ENCODE peak calls at places on chromosomes 2 and 18, in six cellular contexts. One of them, this sample, is unnamed.

GRCh38 chr2:189569295-189569925 is 11.2 kb downstream of the SLC40A1 start:
- DNase-seq in trophoblast cell: no peak
- DNase-seq in H1: no peak
- DNase-seq in neuronal stem cell: no peak
- DNase-seq in H9: no peak
- DNase-seq in mesenchymal stem cell: peak
- DNase-seq in this sample: peak

GRCh38 chr18:48918660-48919415 is 31.9 kb downstream of the SMAD7 start:
- DNase-seq in H1: no peak
- DNase-seq in neuronal stem cell: no peak
- DNase-seq in H9: peak
- DNase-seq in mesenchymal stem cell: no peak
- DNase-seq in trophoblast cell: no peak
- DNase-seq in this sample: no peak

GRCh38 chr2:136019825-136020224 is 34.4 kb upstream of the DARS1 start:
- DNase-seq in neuronal stem cell: no peak
- DNase-seq in mesenchymal stem cell: no peak
- DNase-seq in trophoblast cell: no peak
- DNase-seq in H9: no peak
- DNase-seq in H1: no peak
- DNase-seq in this sample: no peak

GRCh38 chr18:35876243-35876642 is 96.2 kb upstream of the RMP24 start:
- DNase-seq in H1: no peak
- DNase-seq in trophoblast cell: no peak
- DNase-seq in mesenchymal stem cell: no peak
- DNase-seq in H9: no peak
- DNase-seq in neuronal stem cell: no peak
- DNase-seq in this sample: no peak

GRCh38 chr2:105553538-105554196 is 154.8 kb upstream of the FHL2 start:
- DNase-seq in H9: no peak
- DNase-seq in trophoblast cell: no peak
- DNase-seq in neuronal stem cell: no peak
- DNase-seq in mesenchymal stem cell: no peak
- DNase-seq in H1: no peak
- DNase-seq in this sample: peak

GRCh38 chr2:229715895-229716507 is 1.6 kb upstream of the DNER start:
- DNase-seq in neuronal stem cell: peak
- DNase-seq in H9: peak
- DNase-seq in H1: peak
- DNase-seq in mesenchymal stem cell: no peak
- DNase-seq in trophoblast cell: peak
- DNase-seq in this sample: no peak

GRCh38 chr2:36464006-36464721 is 108.6 kb downstream of the CRIM1 start:
- DNase-seq in trophoblast cell: no peak
- DNase-seq in neuronal stem cell: no peak
- DNase-seq in H9: no peak
- DNase-seq in mesenchymal stem cell: no peak
- DNase-seq in H1: no peak
- DNase-seq in this sample: peak

GRCh38 chr2:237315170-237315880 is 98.6 kb downstream of the COL6A3 start:
- DNase-seq in neuronal stem cell: peak
- DNase-seq in trophoblast cell: peak
- DNase-seq in mesenchymal stem cell: peak
- DNase-seq in H9: no peak
- DNase-seq in H1: no peak
- DNase-seq in this sample: peak

GRCh38 chr2:219025637-219026585 is 15.4 kb downstream of the CFAP65 start:
- DNase-seq in trophoblast cell: no peak
- DNase-seq in mesenchymal stem cell: no peak
- DNase-seq in H9: no peak
- DNase-seq in H1: no peak
- DNase-seq in neuronal stem cell: no peak
- DNase-seq in this sample: no peak

GRCh38 chr18:77866309-77866708 is 616.7 kb downstream of the GALR1 start:
- DNase-seq in H9: no peak
- DNase-seq in H1: no peak
- DNase-seq in trophoblast cell: no peak
- DNase-seq in neuronal stem cell: no peak
- DNase-seq in mesenchymal stem cell: no peak
- DNase-seq in this sample: no peak

GRCh38 chr2:238700122-238700457 is 147.8 kb upstream of the TWIST2 start:
- DNase-seq in trophoblast cell: peak
- DNase-seq in neuronal stem cell: no peak
- DNase-seq in H1: no peak
- DNase-seq in mesenchymal stem cell: peak
- DNase-seq in H9: no peak
- DNase-seq in this sample: peak

GRCh38 chr2:130251865-130252620 is 53.8 kb upstream of the TUBA3E start:
- DNase-seq in mesenchymal stem cell: no peak
- DNase-seq in trophoblast cell: no peak
- DNase-seq in H9: peak
- DNase-seq in neuronal stem cell: no peak
- DNase-seq in H1: no peak
- DNase-seq in this sample: no peak

GRCh38 chr2:168456526-168457176 is 579 bp downstream of the CERS6 start:
- DNase-seq in mesenchymal stem cell: peak
- DNase-seq in neuronal stem cell: peak
- DNase-seq in H1: peak
- DNase-seq in H9: no peak
- DNase-seq in trophoblast cell: peak
- DNase-seq in this sample: peak

DNA sequence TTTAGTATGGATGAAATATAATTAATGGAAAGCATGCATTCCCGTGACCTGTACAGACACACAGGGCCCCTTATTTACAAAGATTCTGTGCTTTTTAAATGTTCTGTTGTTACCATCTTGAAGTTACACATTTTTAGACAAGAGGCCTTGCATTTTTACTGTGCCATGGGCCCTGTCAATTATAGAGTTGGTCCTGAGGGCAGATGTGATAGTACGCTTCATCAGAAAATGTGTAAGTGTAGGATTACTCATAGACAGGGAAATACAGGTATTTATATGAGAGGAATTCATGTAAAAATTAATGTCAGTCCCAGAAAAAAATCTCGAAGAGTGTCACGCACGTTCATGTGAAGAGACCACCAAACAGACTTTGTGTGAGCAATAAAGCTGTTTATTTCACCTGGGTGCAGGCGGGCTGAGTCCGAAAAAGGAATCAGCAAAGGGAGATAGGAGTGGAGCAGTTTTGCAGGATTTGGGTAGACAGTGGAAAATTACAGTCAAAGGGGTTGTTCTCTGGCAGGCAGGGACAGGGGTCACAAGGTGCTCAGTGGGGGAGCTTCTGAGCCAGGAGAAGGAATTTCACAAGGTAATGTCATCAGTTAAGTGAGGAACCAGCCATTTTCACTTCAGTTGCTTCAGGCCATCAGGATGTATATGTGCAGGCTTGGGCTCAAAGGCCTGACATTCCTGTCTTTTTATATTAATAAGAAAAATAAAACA is 12.2 kb upstream of the ALPK2 start:
- DNase-seq in H9: no peak
- DNase-seq in trophoblast cell: peak
- DNase-seq in neuronal stem cell: no peak
- DNase-seq in mesenchymal stem cell: no peak
- DNase-seq in H1: no peak
- DNase-seq in this sample: no peak
- H4K91ac ChIP-seq in H9: no peak
- H4K91ac ChIP-seq in trophoblast cell: peak
- H4K91ac ChIP-seq in neuronal stem cell: no peak
- H4K91ac ChIP-seq in mesenchymal stem cell: no peak
- H4K91ac ChIP-seq in H1: no peak
- H4K91ac ChIP-seq in this sample: no peak

GRCh38 chr2:77608510-77608909 is 86.3 kb upstream of the LRRTM4 start:
- DNase-seq in H9: no peak
- DNase-seq in H1: no peak
- DNase-seq in neuronal stem cell: no peak
- DNase-seq in trophoblast cell: no peak
- DNase-seq in mesenchymal stem cell: no peak
- DNase-seq in this sample: no peak
- H4K91ac ChIP-seq in H9: no peak
- H4K91ac ChIP-seq in H1: no peak
- H4K91ac ChIP-seq in neuronal stem cell: no peak
- H4K91ac ChIP-seq in trophoblast cell: no peak
- H4K91ac ChIP-seq in mesenchymal stem cell: no peak
- H4K91ac ChIP-seq in this sample: no peak

GRCh38 chr2:3665886-3666612 is 8.0 kb downstream of the ALLC start:
- DNase-seq in neuronal stem cell: no peak
- DNase-seq in mesenchymal stem cell: no peak
- DNase-seq in H9: peak
- DNase-seq in trophoblast cell: no peak
- DNase-seq in H1: peak
- DNase-seq in this sample: no peak
- H4K91ac ChIP-seq in neuronal stem cell: no peak
- H4K91ac ChIP-seq in mesenchymal stem cell: no peak
- H4K91ac ChIP-seq in H9: no peak
- H4K91ac ChIP-seq in trophoblast cell: no peak
- H4K91ac ChIP-seq in H1: no peak
- H4K91ac ChIP-seq in this sample: no peak

GRCh38 chr2:223267160-223267951 is 215.4 kb downstream of the KCNE4 start:
- DNase-seq in neuronal stem cell: no peak
- DNase-seq in H9: no peak
- DNase-seq in mesenchymal stem cell: no peak
- DNase-seq in trophoblast cell: no peak
- DNase-seq in H1: no peak
- DNase-seq in this sample: no peak
- H4K91ac ChIP-seq in neuronal stem cell: no peak
- H4K91ac ChIP-seq in H9: no peak
- H4K91ac ChIP-seq in mesenchymal stem cell: no peak
- H4K91ac ChIP-seq in trophoblast cell: peak
- H4K91ac ChIP-seq in H1: no peak
- H4K91ac ChIP-seq in this sample: no peak

This sample was measured in IMR-90.